ENCODE peak calls at places on chromosomes 4 and X, in eight cellular contexts. F is transverse colon, R is NCI-H1417, X is AG08396, Z is memory B cell, T is hepatic stellate cell, B is lower lobe of right lung, Q is NCI-H1436. O is an unnamed sample.

GRCh38 chr4:117370944-117371665 is 285.7 kb upstream of the TRAM1L1 start:
- DNase-seq in R (no peak), T (no peak), Q (no peak), X (no peak), F (no peak), Z (no peak), B (no peak), O (peak; percentile 19)

GRCh38 chr4:90570615-90571014 is 443.4 kb downstream of the CCSER1 start:
- DNase-seq in B (no peak), R (no peak), Z (no peak), X (no peak), F (no peak), T (no peak), Q (no peak), O (no peak)

GRCh38 chrX:13760428-13760827 is 25.9 kb downstream of the OFD1 start:
- DNase-seq in R (no peak), T (no peak), Z (no peak), F (no peak), B (no peak), X (no peak), Q (no peak), O (no peak)

GRCh38 chrX:2488621-2489285 is 12.0 kb downstream of the DHRSX start:
- DNase-seq in R (no peak), T (no peak), B (no peak), Z (no peak), F (no peak), Q (no peak), X (no peak), O (no peak)

GRCh38 chr4:144592264-144592663 is 53.7 kb upstream of the HHIP start:
- DNase-seq in B (no peak), R (no peak), F (no peak), Z (no peak), X (no peak), Q (no peak), T (no peak), O (no peak)

GRCh38 chr4:147773261-147774184 is 41.6 kb downstream of the ARHGAP10 start:
- DNase-seq in Q (no peak), F (no peak), R (no peak), B (no peak), X (no peak), T (no peak), Z (no peak), O (peak; percentile 22)

GRCh38 chr4:165398570-165398969 is 19.8 kb downstream of the CPE start:
- DNase-seq in R (peak; percentile 90), T (peak; percentile 5), F (no peak), X (peak; percentile 34), Q (peak; percentile 92), B (no peak), Z (no peak), O (no peak)

GRCh38 chr4:83074086-83074704 is 39.2 kb downstream of the COPS4 start:
- DNase-seq in Q (peak; percentile 54), F (peak; percentile 30), T (peak; percentile 58), B (no peak), Z (peak; percentile 39), R (peak; percentile 23), X (peak; percentile 59), O (peak; percentile 30)

GRCh38 chr4:109078724-109079123 is 223.7 kb downstream of the COL25A1 start:
- DNase-seq in F (no peak), B (no peak), Q (no peak), X (peak; percentile 7), R (peak; percentile 20), T (peak; percentile 42), Z (no peak), O (no peak)

GRCh38 chr4:8786166-8786565 is 85.5 kb downstream of the HMX1 start:
- DNase-seq in T (no peak), R (no peak), B (no peak), X (no peak), Q (no peak), Z (no peak), F (no peak), O (no peak)

GRCh38 chr4:139943277-139943676 is 210.7 kb downstream of the MAML3 start:
- DNase-seq in Q (no peak), T (no peak), Z (no peak), B (no peak), F (no peak), X (no peak), R (no peak), O (no peak)

GRCh38 chr4:113474017-113474416 is 287.5 kb downstream of the CAMK2D start:
- DNase-seq in Q (no peak), X (peak; percentile 18), R (no peak), B (no peak), Z (no peak), T (peak; percentile 14), F (no peak), O (peak; percentile 48)

GRCh38 chr4:159719531-159719930 is 616.7 kb downstream of the RAPGEF2 start:
- DNase-seq in T (no peak), F (no peak), Z (no peak), R (no peak), Q (no peak), X (no peak), B (no peak), O (no peak)

GRCh38 chrX:139831689-139832456 is 101.0 kb downstream of the ATP11C start:
- DNase-seq in Q (no peak), F (no peak), B (no peak), X (peak; percentile 8), R (no peak), T (peak; percentile 27), Z (no peak), O (no peak)

GRCh38 chr4:61273237-61273636 is 73.1 kb downstream of the ADGRL3 start:
- DNase-seq in Z (no peak), F (no peak), Q (no peak), B (no peak), R (no peak), X (no peak), T (no peak), O (peak; percentile 35)

GRCh38 chr4:72448231-72448630 is 120.8 kb downstream of the ADAMTS3 start:
- DNase-seq in R (no peak), X (no peak), Z (no peak), Q (no peak), F (no peak), B (no peak), T (no peak), O (no peak)

GRCh38 chr4:52010976-52011375 is 9.2 kb downstream of the LRRC66 start:
- DNase-seq in R (no peak), Q (no peak), B (no peak), T (no peak), Z (no peak), X (no peak), F (no peak), O (no peak)

GRCh38 chrX:13005671-13006473 is 31.0 kb downstream of the TMSB4X start:
- DNase-seq in Z (no peak), Q (no peak), X (no peak), T (no peak), R (no peak), F (no peak), B (no peak), O (no peak)

GRCh38 chr4:5084911-5085475 is 33.7 kb downstream of the STK32B start:
- DNase-seq in X (no peak), Q (no peak), R (no peak), T (no peak), F (no peak), B (no peak), Z (no peak), O (no peak)